ENCODE peak calls at places on chromosomes 13 and 19, in four cellular contexts. D, M, W and P are unnamed samples.
A peak's percentile ranks its signal among the peaks of the same experiment; 100 is the strongest.

GRCh38 chr13:27853345-27853744 is 61.1 kb downstream of the GSX1 start:
- DNase-seq in D (no peak), M (no peak), W (no peak), P (no peak)

GRCh38 chr19:35108730-35109129 is 6.9 kb upstream of the FXYD3 start:
- DNase-seq in D (no peak), M (no peak), W (no peak), P (no peak)

GRCh38 chr19:30363073-30363472 is 9.1 kb upstream of the ZNF536 start:
- DNase-seq in D (no peak), M (no peak), W (no peak), P (peak; percentile 40)

GRCh38 chr13:65188691-65189090 is 2041.4 kb downstream of the PCDH9 start:
- DNase-seq in D (no peak), M (no peak), W (no peak), P (no peak)

GRCh38 chr13:59391696-59392095 is 772.0 kb downstream of the DIAPH3 start:
- DNase-seq in D (peak; percentile 61), M (no peak), W (peak; percentile 74), P (no peak)

GRCh38 chr13:23639672-23640275 is 69.6 kb downstream of the TNFRSF19 start:
- DNase-seq in D (no peak), M (no peak), W (no peak), P (no peak)

GRCh38 chr13:98622926-98623325 is 46.0 kb upstream of the STK24 start:
- DNase-seq in D (no peak), M (no peak), W (no peak), P (no peak)

GRCh38 chr13:59450218-59450617 is 713.5 kb downstream of the DIAPH3 start:
- DNase-seq in D (no peak), M (no peak), W (no peak), P (no peak)

GRCh38 chr19:33445752-33446070 is 72.2 kb downstream of the CEBPG start:
- DNase-seq in D (no peak), M (no peak), W (no peak), P (peak; percentile 28)

GRCh38 chr13:73625562-73626339 is 508.5 kb downstream of the KLF12 start:
- DNase-seq in D (no peak), M (no peak), W (no peak), P (no peak)

GRCh38 chr19:10718205-10719196 is 622 bp downstream of the DNM2 start:
- DNase-seq in D (peak; percentile 52), M (no peak), W (peak; percentile 28), P (peak; percentile 34)

GRCh38 chr19:14391156-14391821 is 10.0 kb downstream of the ADGRE5 start:
- DNase-seq in D (no peak), M (no peak), W (no peak), P (no peak)

GRCh38 chr13:74162135-74162534 is 27.9 kb upstream of the KLF12 start:
- DNase-seq in D (no peak), M (no peak), W (no peak), P (no peak)

GRCh38 chr13:112771139-112771876 is 81.5 kb downstream of the ATP11A start:
- DNase-seq in D (no peak), M (no peak), W (no peak), P (no peak)

GRCh38 chr13:79312456-79312855 is 93.6 kb downstream of the RBM26 start:
- DNase-seq in D (no peak), M (no peak), W (no peak), P (no peak)

GRCh38 chr19:36106441-36106840 is 4.5 kb upstream of the OVOL3 start:
- DNase-seq in D (no peak), M (no peak), W (no peak), P (no peak)

GRCh38 chr13:88622362-88622973 is 951.3 kb downstream of the SLITRK5 start:
- DNase-seq in D (no peak), M (no peak), W (no peak), P (no peak)

GRCh38 chr19:38944981-38945506 is 14.3 kb downstream of the MRPS12 start:
- DNase-seq in D (no peak), M (no peak), W (no peak), P (no peak)

GRCh38 chr13:30808600-30808999 is 73.3 kb downstream of the ALOX5AP start:
- DNase-seq in D (no peak), M (no peak), W (no peak), P (no peak)

GRCh38 chr13:79631260-79631659 is 150.3 kb downstream of the NDFIP2 start:
- DNase-seq in D (no peak), M (no peak), W (peak; percentile 49), P (no peak)

GRCh38 chr19:34534206-34534605 is 52.6 kb downstream of the WTIP start:
- DNase-seq in D (no peak), M (no peak), W (no peak), P (no peak)

GRCh38 chr19:45195764-45196163 is 17.2 kb downstream of the BLOC1S3 start:
- DNase-seq in D (no peak), M (no peak), W (peak; percentile 60), P (no peak)

GRCh38 chr13:99265823-99266426 is 7.7 kb upstream of the GPR18 start:
- DNase-seq in D (no peak), M (no peak), W (peak; percentile 63), P (no peak)

GRCh38 chr19:17929056-17929455 is 3.8 kb upstream of the CCDC124 start:
- DNase-seq in D (no peak), M (no peak), W (no peak), P (no peak)

GRCh38 chr13:58528351-58528750 is 896.8 kb downstream of the PCDH17 start:
- DNase-seq in D (no peak), M (no peak), W (no peak), P (no peak)

GRCh38 chr13:40206241-40207109 is 460.0 kb downstream of the FOXO1 start:
- DNase-seq in D (no peak), M (no peak), W (peak; percentile 7), P (no peak)

GRCh38 chr13:48302920-48303330 is 626 bp upstream of the RB1 start:
- DNase-seq in D (no peak), M (no peak), W (peak; percentile 37), P (no peak)

GRCh38 chr13:34591801-34592454 is 350.1 kb upstream of the NBEA start:
- DNase-seq in D (no peak), M (no peak), W (no peak), P (no peak)

GRCh38 chr19:5062195-5062594 is 93.3 kb downstream of the KDM4B start:
- DNase-seq in D (no peak), M (no peak), W (no peak), P (no peak)

GRCh38 chr19:29687244-29687896 is 22.1 kb downstream of the PLEKHF1 start:
- DNase-seq in D (no peak), M (no peak), W (peak; percentile 98), P (peak; percentile 82)

GRCh38 chr13:101649490-101650126 is 197.1 kb downstream of the ITGBL1 start:
- DNase-seq in D (no peak), M (no peak), W (peak; percentile 74), P (no peak)

GRCh38 chr13:41668130-41668757 is 210.9 kb downstream of the RGCC start:
- DNase-seq in D (peak; percentile 58), M (no peak), W (peak; percentile 95), P (peak; percentile 70)

GRCh38 chr19:35213678-35214632 is 14.6 kb downstream of the FAM187B start:
- DNase-seq in D (peak; percentile 73), M (peak; percentile 31), W (peak; percentile 64), P (peak; percentile 76)

GRCh38 chr13:23497186-23497585 is 63.7 kb upstream of the SACS start:
- DNase-seq in D (no peak), M (no peak), W (no peak), P (no peak)

GRCh38 chr13:34933349-34933748 is 8.7 kb upstream of the NBEA start:
- DNase-seq in D (no peak), M (no peak), W (no peak), P (no peak)

GRCh38 chr13:69524459-69525155 is 583.0 kb upstream of the ATXN8OS start:
- DNase-seq in D (no peak), M (no peak), W (no peak), P (no peak)

GRCh38 chr19:5030136-5030820 is 61.4 kb downstream of the KDM4B start:
- DNase-seq in D (no peak), M (no peak), W (no peak), P (no peak)

GRCh38 chr19:37930416-37930815 is 23.4 kb downstream of the SIPA1L3 start:
- DNase-seq in D (peak; percentile 60), M (no peak), W (no peak), P (no peak)
- H3K4me3 ChIP-seq in D (no peak overlapping the region), M (no peak overlapping the region), W (no peak overlapping the region), P (no peak overlapping the region)

GRCh38 chr19:1407662-1408299 is 395 bp downstream of the DAZAP1 start:
- DNase-seq in D (peak; percentile 50), M (no peak), W (no peak), P (peak; percentile 75)

GRCh38 chr19:1409204-1410005 is 2.0 kb downstream of the DAZAP1 start:
- DNase-seq in D (no peak), M (no peak), W (no peak), P (no peak)

GRCh38 chr19:1408300-1409203 is 1.2 kb downstream of the DAZAP1 start:
- DNase-seq in D (peak; percentile 62), M (no peak), W (peak; percentile 50), P (no peak)

GRCh38 chr19:1406818-1407661 is at the start of gene DAZAP1:
- DNase-seq in D (peak; percentile 97), M (peak; percentile 87), W (peak; percentile 97), P (peak; percentile 98)

DNA sequence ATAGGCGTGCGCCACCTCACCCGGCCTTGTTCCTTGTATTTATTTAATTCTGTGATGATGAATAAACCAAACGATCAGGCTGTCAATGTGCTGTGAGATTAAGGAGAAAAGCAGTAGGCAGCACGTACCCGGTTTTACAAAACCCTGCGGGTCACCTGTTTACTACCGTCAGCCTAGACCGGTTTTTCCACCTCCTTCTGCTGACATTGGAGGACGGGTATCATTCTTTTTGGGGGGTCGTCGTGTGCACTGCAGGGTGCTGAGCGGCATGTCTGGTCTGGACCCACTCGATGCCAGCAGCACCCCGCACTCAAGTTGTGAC is 929 bp upstream of the DAZAP1 start:
- DNase-seq in D (no peak), M (no peak), W (no peak), P (no peak)
- H3K4me3 ChIP-seq in D (no peak overlapping the region), M (peak overlapping the region; percentile 75), W (peak overlapping the region; percentile 63), P (peak overlapping the region; percentile 97)

GRCh38 chr13:20101467-20102316 is 59.2 kb downstream of the GJA3 start:
- DNase-seq in D (no peak), M (no peak), W (no peak), P (no peak)

GRCh38 chr13:20105161-20105689 is 55.6 kb downstream of the GJA3 start:
- DNase-seq in D (peak; percentile 13), M (no peak), W (no peak), P (no peak)

GRCh38 chr13:20109037-20109436 is 51.8 kb downstream of the GJA3 start:
- DNase-seq in D (no peak), M (no peak), W (no peak), P (no peak)

GRCh38 chr13:20102776-20103175 is 58.1 kb downstream of the GJA3 start:
- DNase-seq in D (no peak), M (no peak), W (no peak), P (no peak)

GRCh38 chr13:20106751-20107150 is 54.1 kb downstream of the GJA3 start:
- DNase-seq in D (no peak), M (no peak), W (no peak), P (no peak)
- H3K4me3 ChIP-seq in D (no peak overlapping the region), M (no peak overlapping the region), W (no peak overlapping the region), P (no peak overlapping the region)

GRCh38 chr19:57389730-57390598 is at the start of gene ZNF548:
- DNase-seq in D (peak; percentile 95), M (peak; percentile 97), W (peak; percentile 100), P (peak; percentile 98)
- H3K4me3 ChIP-seq in D (peak within 1 kb of the TSS; percentile 97), M (peak within 1 kb of the TSS; percentile 83), W (peak within 1 kb of the TSS; percentile 50), P (peak within 1 kb of the TSS; percentile 90)